ENCODE peak calls at places on chromosomes 1 and 21, in seven cellular contexts. M is tibial nerve, E is esophagus muscularis mucosa, G is A549, R is stomach, U is ovary, T is GM12878. N is an unnamed sample. For H3K4me1, the result is how much of the 10 kb centered on the place peaks cover.

GRCh38 chr1:3053986-3054385 is 15.0 kb upstream of the PRDM16 start:
- DNase-seq in M (no peak), E (no peak), G (no peak), R (no peak), U (no peak), T (no peak), N (no peak)

GRCh38 chr1:57017201-57017600 is 51.4 kb upstream of the C8B start:
- DNase-seq in M (no peak), E (no peak), G (no peak), R (no peak), U (no peak), T (no peak), N (no peak)

GRCh38 chr1:106876384-106876783 is 180.1 kb upstream of the PRMT6 start:
- DNase-seq in M (no peak), E (no peak), G (no peak), R (no peak), U (no peak), T (no peak), N (no peak)

GRCh38 chr1:187001198-187001904 is 172.6 kb downstream of the PLA2G4A start:
- DNase-seq in M (peak), E (no peak), G (peak), R (no peak), U (no peak), T (no peak), N (no peak)

GRCh38 chr1:246566808-246567154 is 525 bp downstream of the CNST start:
- DNase-seq in M (no peak), E (no peak), G (no peak), R (no peak), U (no peak), T (no peak), N (no peak)

GRCh38 chr21:45125347-45125746 is 51.0 kb downstream of the ADARB1 start:
- DNase-seq in M (no peak), E (no peak), G (no peak), R (no peak), U (no peak), T (no peak), N (no peak)

GRCh38 chr1:201750120-201750519 is 78.8 kb upstream of the IPO9 start:
- DNase-seq in M (no peak), E (no peak), G (no peak), R (no peak), U (no peak), T (no peak), N (no peak)

GRCh38 chr1:24904731-24905354 is 25.2 kb downstream of the RUNX3 start:
- DNase-seq in M (no peak), E (no peak), G (no peak), R (peak), U (peak), T (no peak), N (peak)

GRCh38 chr1:162561037-162561615 is 396 bp upstream of the UAP1 start:
- DNase-seq in M (peak), E (peak), G (peak), R (peak), U (peak), T (peak), N (peak)

GRCh38 chr1:89489037-89489729 is 35.4 kb upstream of the LRRC8B start:
- DNase-seq in M (no peak), E (no peak), G (no peak), R (no peak), U (no peak), T (no peak), N (no peak)

GRCh38 chr1:159869173-159869572 is 6.7 kb upstream of the VSIG8 start:
- DNase-seq in M (no peak), E (no peak), G (no peak), R (no peak), U (no peak), T (no peak), N (peak)

GRCh38 chr1:23601968-23602876 is 42.9 kb upstream of the ID3 start:
- DNase-seq in M (no peak), E (no peak), G (no peak), R (no peak), U (no peak), T (no peak), N (no peak)
- H3K4me1 ChIP-seq in M (under half), E (under half), G (under half), R (under half), U (under half), T (half or more), N (under half)

DNA sequence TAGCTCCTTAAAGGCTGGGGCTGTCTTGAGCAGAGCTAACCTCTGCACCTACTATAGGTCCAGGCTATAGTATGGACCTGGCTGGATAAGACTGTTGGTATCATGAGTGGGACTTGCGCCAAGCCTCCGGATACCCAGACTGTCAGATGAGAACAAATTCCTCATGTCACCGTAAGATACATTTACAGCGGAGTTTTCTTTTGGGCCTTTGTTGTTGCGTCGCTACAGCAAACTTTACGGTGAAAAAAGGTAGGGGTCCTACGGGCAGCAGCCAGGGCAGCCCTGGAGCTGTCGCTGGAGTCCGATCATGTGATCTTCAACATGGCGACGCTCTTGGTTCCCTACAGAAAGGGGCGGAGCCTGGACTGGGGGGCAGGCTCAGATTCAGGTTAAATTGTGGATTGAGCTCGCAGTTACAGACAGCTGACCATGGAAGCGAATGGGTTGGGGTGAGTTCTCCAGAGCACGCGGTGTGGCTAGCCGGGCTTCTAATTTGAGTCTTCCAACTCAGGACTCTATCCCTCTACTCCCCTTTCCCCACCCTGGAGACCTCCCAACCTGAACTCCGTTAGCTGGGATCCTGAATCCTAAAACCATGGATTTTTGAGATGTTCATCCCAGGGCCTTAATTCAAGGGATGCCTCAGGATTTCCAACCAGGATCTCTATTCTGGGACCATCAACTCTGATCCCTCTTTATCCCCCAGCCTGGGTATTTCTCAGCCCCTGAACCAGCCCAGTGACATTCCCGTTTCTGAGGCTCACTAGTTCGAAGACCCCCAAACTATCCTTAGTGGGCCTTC is at the start of gene UROD:
- DNase-seq in M (peak), E (peak), G (peak), R (peak), U (peak), T (peak), N (peak)
- TF ChIP-seq EP300 in M (peak), E (no peak), G (no peak), R (no peak), U (no peak), T (peak), N (no peak)

GRCh38 chr1:183061194-183061593 is 38.0 kb downstream of the LAMC1 start:
- DNase-seq in M (no peak), E (no peak), G (no peak), R (no peak), U (no peak), T (no peak), N (no peak)
- H3K4me1 ChIP-seq in M (under half), E (half or more), G (half or more), R (under half), U (under half), T (under half), N (under half)

DNA sequence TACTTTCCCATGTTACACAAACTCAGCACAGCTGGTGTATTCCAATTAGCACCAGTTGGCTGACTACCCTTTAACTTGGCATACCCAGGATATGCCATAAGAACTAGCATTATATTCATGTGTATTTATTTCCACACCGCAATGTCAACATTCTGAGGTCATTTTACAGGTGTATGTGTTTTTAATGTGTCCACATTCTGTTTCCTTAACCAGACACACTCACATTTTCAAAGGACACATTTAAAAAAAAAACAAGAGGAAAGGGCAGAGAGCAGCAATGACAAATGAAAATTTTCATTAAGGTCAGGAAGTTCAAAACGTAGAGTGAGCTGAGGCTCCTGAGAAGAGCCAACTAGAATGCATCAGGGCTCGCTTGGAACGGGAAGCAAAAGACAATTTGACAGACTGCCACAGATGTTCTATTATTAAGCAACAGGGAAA is 4.9 kb upstream of the GNPAT start:
- DNase-seq in M (no peak), E (no peak), G (no peak), R (no peak), U (no peak), T (no peak), N (no peak)
- TF ChIP-seq EP300 in M (no peak), E (no peak), G (no peak), R (no peak), U (no peak), T (no peak), N (no peak)

GRCh38 chr1:109595540-109595939 is 23.9 kb downstream of the GNAT2 start:
- DNase-seq in M (no peak), E (no peak), G (no peak), R (no peak), U (no peak), T (no peak), N (no peak)

GRCh38 chr1:109603229-109603628 is 16.2 kb downstream of the GNAT2 start:
- DNase-seq in M (no peak), E (no peak), G (no peak), R (no peak), U (no peak), T (no peak), N (no peak)

GRCh38 chr1:109598156-109598555 is 21.3 kb downstream of the GNAT2 start:
- DNase-seq in M (no peak), E (no peak), G (no peak), R (no peak), U (no peak), T (no peak), N (no peak)

GRCh38 chr1:109598655-109599054 is 20.8 kb downstream of the GNAT2 start:
- DNase-seq in M (no peak), E (no peak), G (no peak), R (no peak), U (no peak), T (no peak), N (no peak)
- H3K4me1 ChIP-seq in M (under half), E (under half), G (under half), R (under half), U (under half), T (under half), N (under half)